ENCODE peak calls at places on chromosomes 3 and 15, in nine cellular contexts. M is fibroblast of lung, W is breast epithelium, Y is GM18507, B is colonic mucosa, S is cardiac septum, X is dermis blood vessel endothelial cell, Q is kidney, K is BJ. I is an unnamed sample.

GRCh38 chr3:173993299-173993698 is 595.8 kb downstream of the NLGN1 start:
- DNase-seq in M (peak; percentile 78), W (no peak), Y (no peak), B (no peak), S (no peak), X (peak; percentile 56), Q (no peak), K (peak; percentile 53), I (peak; percentile 77)

GRCh38 chr3:85838921-85839320 is 880.1 kb downstream of the CADM2 start:
- DNase-seq in M (no peak), W (no peak), Y (no peak), B (no peak), S (no peak), X (no peak), Q (no peak), K (no peak), I (no peak)

GRCh38 chr15:91151781-91152563 is 51.9 kb downstream of the SV2B start:
- DNase-seq in M (no peak), W (no peak), Y (no peak), B (no peak), S (no peak), X (no peak), Q (no peak), K (no peak), I (no peak)

GRCh38 chr3:15479602-15480248 is 41.8 kb downstream of the COLQ start:
- DNase-seq in M (no peak), W (no peak), Y (no peak), B (no peak), S (no peak), X (no peak), Q (no peak), K (no peak), I (no peak)

GRCh38 chr15:78072080-78072892 is 5.2 kb downstream of the TBC1D2B start:
- DNase-seq in M (peak; percentile 40), W (no peak), Y (no peak), B (peak; percentile 76), S (no peak), X (no peak), Q (no peak), K (peak; percentile 81), I (peak; percentile 68)

GRCh38 chr15:85959573-85959972 is 120.1 kb upstream of the AGBL1 start:
- DNase-seq in M (no peak), W (no peak), Y (no peak), B (no peak), S (no peak), X (no peak), Q (no peak), K (no peak), I (no peak)

GRCh38 chr3:123816673-123817207 is 67.4 kb downstream of the MYLK start:
- DNase-seq in M (peak; percentile 95), W (peak; percentile 62), Y (no peak), B (no peak), S (no peak), X (no peak), Q (no peak), K (peak; percentile 89), I (peak; percentile 95)

GRCh38 chr3:143538577-143538981 is 309.7 kb downstream of the SLC9A9 start:
- DNase-seq in M (peak; percentile 49), W (no peak), Y (no peak), B (no peak), S (no peak), X (no peak), Q (no peak), K (peak; percentile 49), I (no peak)

GRCh38 chr3:17945799-17946381 is 203.5 kb upstream of the TBC1D5 start:
- DNase-seq in M (peak; percentile 23), W (no peak), Y (no peak), B (no peak), S (no peak), X (no peak), Q (no peak), K (no peak), I (no peak)

GRCh38 chr3:45092132-45093031 is 53.8 kb downstream of the CDCP1 start:
- DNase-seq in M (peak; percentile 94), W (no peak), Y (no peak), B (peak; percentile 77), S (no peak), X (peak; percentile 15), Q (no peak), K (peak; percentile 66), I (peak; percentile 98)

GRCh38 chr3:120093119-120093922 is 926 bp downstream of the GSK3B start:
- DNase-seq in M (peak; percentile 89), W (no peak), Y (no peak), B (peak; percentile 41), S (no peak), X (peak; percentile 85), Q (no peak), K (peak; percentile 12), I (peak; percentile 85)

GRCh38 chr15:28929200-28929599 is 43.4 kb downstream of the APBA2 start:
- DNase-seq in M (no peak), W (no peak), Y (no peak), B (no peak), S (peak; percentile 44), X (no peak), Q (no peak), K (no peak), I (no peak)

GRCh38 chr3:11592460-11593298 is 51.0 kb downstream of the VGLL4 start:
- DNase-seq in M (peak; percentile 83), W (no peak), Y (no peak), B (no peak), S (no peak), X (peak; percentile 74), Q (no peak), K (no peak), I (peak; percentile 64)

GRCh38 chr3:84194032-84194431 is 764.8 kb upstream of the CADM2 start:
- DNase-seq in M (no peak), W (no peak), Y (no peak), B (no peak), S (no peak), X (no peak), Q (no peak), K (no peak), I (no peak)

GRCh38 chr3:133821767-133822638 is 16.4 kb downstream of the SRPRB start:
- DNase-seq in M (peak; percentile 69), W (no peak), Y (no peak), B (peak; percentile 34), S (peak; percentile 67), X (peak; percentile 72), Q (no peak), K (no peak), I (peak; percentile 91)

GRCh38 chr15:89947338-89947829 is 34.6 kb upstream of the ARPIN start:
- DNase-seq in M (no peak), W (no peak), Y (no peak), B (peak; percentile 40), S (no peak), X (no peak), Q (no peak), K (no peak), I (peak; percentile 22)

GRCh38 chr15:64146041-64146440 is 5.5 kb upstream of the SNX22 start:
- DNase-seq in M (no peak), W (no peak), Y (no peak), B (no peak), S (peak; percentile 81), X (no peak), Q (no peak), K (no peak), I (no peak)

I was measured in M059J.